ENCODE peak calls at places on chromosomes 16 and 17, in six cellular contexts. One of them, this sample, is unnamed.

GRCh38 chr16:23408242-23409201 is 44.5 kb downstream of the COG7 start:
- DNase-seq in fibroblast of lung: peak; percentile 74
- DNase-seq in H1: no peak
- DNase-seq in hepatocyte: peak; percentile 30
- DNase-seq in psoas muscle: peak; percentile 19
- DNase-seq in kidney: no peak
- DNase-seq in this sample: peak; percentile 86

GRCh38 chr17:32279933-32280716 is 14.5 kb downstream of the RHBDL3 start:
- DNase-seq in kidney: no peak
- DNase-seq in fibroblast of lung: no peak
- DNase-seq in hepatocyte: no peak
- DNase-seq in psoas muscle: no peak
- DNase-seq in H1: peak; percentile 80
- DNase-seq in this sample: no peak

GRCh38 chr16:89330177-89330856 is 112.8 kb downstream of the ZNF778 start:
- DNase-seq in fibroblast of lung: peak; percentile 78
- DNase-seq in psoas muscle: no peak
- DNase-seq in H1: no peak
- DNase-seq in kidney: peak; percentile 88
- DNase-seq in hepatocyte: no peak
- DNase-seq in this sample: no peak

GRCh38 chr17:60163108-60163784 is 13.5 kb downstream of the CA4 start:
- DNase-seq in hepatocyte: peak; percentile 8
- DNase-seq in psoas muscle: no peak
- DNase-seq in kidney: no peak
- DNase-seq in fibroblast of lung: no peak
- DNase-seq in H1: peak; percentile 59
- DNase-seq in this sample: no peak

GRCh38 chr17:36503456-36504155 is 17.1 kb downstream of the ZNHIT3 start:
- DNase-seq in hepatocyte: no peak
- DNase-seq in fibroblast of lung: no peak
- DNase-seq in kidney: peak; percentile 41
- DNase-seq in H1: no peak
- DNase-seq in psoas muscle: no peak
- DNase-seq in this sample: no peak

GRCh38 chr16:59665618-59666220 is 931.6 kb upstream of the GOT2 start:
- DNase-seq in hepatocyte: peak; percentile 5
- DNase-seq in psoas muscle: no peak
- DNase-seq in H1: no peak
- DNase-seq in kidney: no peak
- DNase-seq in fibroblast of lung: no peak
- DNase-seq in this sample: no peak

GRCh38 chr16:18803569-18804462 is 2.5 kb upstream of the ARL6IP1 start:
- DNase-seq in hepatocyte: no peak
- DNase-seq in psoas muscle: no peak
- DNase-seq in H1: no peak
- DNase-seq in fibroblast of lung: peak; percentile 65
- DNase-seq in kidney: no peak
- DNase-seq in this sample: no peak

GRCh38 chr17:27797390-27798091 is 2.8 kb downstream of the NOS2 start:
- DNase-seq in kidney: no peak
- DNase-seq in fibroblast of lung: no peak
- DNase-seq in psoas muscle: no peak
- DNase-seq in H1: peak; percentile 75
- DNase-seq in hepatocyte: peak; percentile 80
- DNase-seq in this sample: no peak

GRCh38 chr16:68197250-68197649 is 38.7 kb downstream of the ESRP2 start:
- DNase-seq in fibroblast of lung: peak; percentile 47
- DNase-seq in hepatocyte: no peak
- DNase-seq in psoas muscle: no peak
- DNase-seq in H1: no peak
- DNase-seq in kidney: no peak
- DNase-seq in this sample: no peak

GRCh38 chr16:11587643-11588247 is 1.0 kb upstream of the LITAF start:
- DNase-seq in H1: no peak
- DNase-seq in psoas muscle: no peak
- DNase-seq in fibroblast of lung: no peak
- DNase-seq in kidney: peak; percentile 68
- DNase-seq in hepatocyte: no peak
- DNase-seq in this sample: no peak

GRCh38 chr17:34307110-34307509 is 12.1 kb upstream of the CCL8 start:
- DNase-seq in kidney: no peak
- DNase-seq in psoas muscle: peak; percentile 40
- DNase-seq in hepatocyte: no peak
- DNase-seq in fibroblast of lung: no peak
- DNase-seq in H1: no peak
- DNase-seq in this sample: peak; percentile 78

GRCh38 chr16:78505544-78506371 is 406.3 kb downstream of the WWOX start:
- DNase-seq in fibroblast of lung: peak; percentile 25
- DNase-seq in hepatocyte: peak; percentile 23
- DNase-seq in kidney: peak; percentile 95
- DNase-seq in H1: peak; percentile 49
- DNase-seq in psoas muscle: peak; percentile 82
- DNase-seq in this sample: peak; percentile 92

DNA sequence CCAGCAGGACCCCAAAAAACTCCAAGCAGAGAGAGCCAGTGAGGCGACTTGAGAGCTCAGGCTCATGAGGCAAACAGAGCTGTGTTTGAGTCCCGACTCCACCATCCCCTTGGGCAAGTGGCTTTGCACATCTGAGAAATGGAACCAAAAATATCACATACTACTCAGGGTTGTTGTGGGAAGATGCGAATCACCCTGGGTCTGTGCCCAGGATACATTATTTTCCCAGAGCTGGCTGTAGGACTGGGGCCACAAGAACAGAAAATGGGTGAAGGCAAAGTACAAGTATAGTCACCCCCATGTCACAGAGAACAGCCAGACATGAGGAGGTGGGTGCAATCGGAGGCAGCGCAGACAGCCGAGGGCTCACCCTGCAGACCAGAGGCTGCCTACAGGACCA is 127.3 kb downstream of the GAS7 start:
- DNase-seq in psoas muscle: no peak
- DNase-seq in hepatocyte: no peak
- DNase-seq in fibroblast of lung: no peak
- DNase-seq in kidney: no peak
- DNase-seq in H1: no peak
- DNase-seq in this sample: no peak
- H3K27ac ChIP-seq in psoas muscle: no peak overlapping the region
- H3K27ac ChIP-seq in hepatocyte: no peak overlapping the region
- H3K27ac ChIP-seq in fibroblast of lung: no peak overlapping the region
- H3K27ac ChIP-seq in kidney: no peak overlapping the region
- H3K27ac ChIP-seq in H1: no peak overlapping the region
- H3K27ac ChIP-seq in this sample: no peak overlapping the region

DNA sequence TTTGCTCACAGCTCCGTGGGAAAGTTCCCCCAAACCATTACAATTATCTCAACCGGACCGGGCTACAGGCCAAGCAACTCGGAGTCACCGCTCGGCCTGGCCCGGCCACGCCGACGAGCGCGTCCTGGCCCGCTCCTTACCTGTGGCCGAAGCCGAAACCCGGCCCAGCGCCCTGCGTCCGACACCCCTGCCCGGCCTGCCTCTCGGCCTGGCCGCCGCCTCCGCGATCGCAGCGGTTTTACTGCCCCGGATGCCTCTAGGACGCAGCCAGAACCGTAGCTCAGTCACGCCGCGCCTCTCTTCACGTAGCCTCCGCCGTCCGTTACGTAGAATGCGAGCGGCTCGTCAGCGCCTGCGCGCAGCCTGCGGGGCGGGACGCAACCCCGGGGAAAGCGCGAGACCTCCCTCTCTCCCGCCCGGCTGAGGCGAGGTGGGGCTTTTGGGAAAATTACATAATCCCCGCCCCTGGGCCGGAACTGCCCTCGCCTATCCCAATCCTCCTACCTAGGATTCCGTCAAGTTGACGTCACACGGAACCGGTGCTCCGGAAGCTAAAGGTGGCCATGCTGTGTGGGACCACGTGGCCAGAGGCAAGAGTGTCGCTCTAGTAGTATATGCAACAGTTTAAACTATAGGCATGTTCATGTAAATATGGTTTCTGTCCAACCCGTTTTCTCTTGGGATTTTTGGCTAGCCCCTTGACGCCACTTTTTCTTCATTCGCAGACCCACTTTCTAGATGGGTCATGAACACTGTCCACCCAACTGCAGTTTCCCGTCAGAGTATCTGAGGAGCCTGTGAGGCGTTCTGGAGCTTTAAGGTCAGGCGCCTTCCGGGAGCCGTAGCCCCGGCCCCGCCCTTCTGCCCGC is at the start of gene CCDC47:
- DNase-seq in kidney: peak; percentile 99
- DNase-seq in fibroblast of lung: peak; percentile 99
- DNase-seq in hepatocyte: peak; percentile 99
- DNase-seq in psoas muscle: peak; percentile 98
- DNase-seq in H1: peak; percentile 97
- DNase-seq in this sample: peak; percentile 99
- H3K4me1 ChIP-seq in kidney: peaks cover 13% of the 10 kb centered on the region
- H3K4me1 ChIP-seq in fibroblast of lung: no peaks in the 10 kb centered on the region
- H3K4me1 ChIP-seq in hepatocyte: peaks cover 6% of the 10 kb centered on the region
- H3K4me1 ChIP-seq in psoas muscle: peaks cover 35% of the 10 kb centered on the region
- H3K4me1 ChIP-seq in H1: no peaks in the 10 kb centered on the region
- H3K4me1 ChIP-seq in this sample: peaks cover 4% of the 10 kb centered on the region

GRCh38 chr16:53967172-53967571 is 263.2 kb downstream of the FTO start:
- DNase-seq in psoas muscle: peak; percentile 17
- DNase-seq in H1: no peak
- DNase-seq in hepatocyte: no peak
- DNase-seq in kidney: no peak
- DNase-seq in fibroblast of lung: no peak
- DNase-seq in this sample: no peak

GRCh38 chr16:53968896-53969295 is 264.9 kb downstream of the FTO start:
- DNase-seq in hepatocyte: no peak
- DNase-seq in psoas muscle: no peak
- DNase-seq in kidney: no peak
- DNase-seq in fibroblast of lung: peak; percentile 17
- DNase-seq in H1: no peak
- DNase-seq in this sample: no peak

GRCh38 chr16:53964145-53964544 is 260.2 kb downstream of the FTO start:
- DNase-seq in kidney: no peak
- DNase-seq in fibroblast of lung: no peak
- DNase-seq in psoas muscle: no peak
- DNase-seq in H1: no peak
- DNase-seq in hepatocyte: no peak
- DNase-seq in this sample: no peak

GRCh38 chr16:53973021-53973420 is 269.1 kb downstream of the FTO start:
- DNase-seq in hepatocyte: no peak
- DNase-seq in psoas muscle: peak; percentile 22
- DNase-seq in fibroblast of lung: no peak
- DNase-seq in H1: no peak
- DNase-seq in kidney: no peak
- DNase-seq in this sample: no peak

GRCh38 chr16:53968454-53968853 is 264.5 kb downstream of the FTO start:
- DNase-seq in hepatocyte: no peak
- DNase-seq in H1: no peak
- DNase-seq in fibroblast of lung: peak; percentile 38
- DNase-seq in kidney: no peak
- DNase-seq in psoas muscle: no peak
- DNase-seq in this sample: no peak
- H3K27ac ChIP-seq in hepatocyte: no peak overlapping the region
- H3K27ac ChIP-seq in H1: no peak overlapping the region
- H3K27ac ChIP-seq in fibroblast of lung: no peak overlapping the region
- H3K27ac ChIP-seq in kidney: no peak overlapping the region
- H3K27ac ChIP-seq in psoas muscle: no peak overlapping the region
- H3K27ac ChIP-seq in this sample: no peak overlapping the region

DNA sequence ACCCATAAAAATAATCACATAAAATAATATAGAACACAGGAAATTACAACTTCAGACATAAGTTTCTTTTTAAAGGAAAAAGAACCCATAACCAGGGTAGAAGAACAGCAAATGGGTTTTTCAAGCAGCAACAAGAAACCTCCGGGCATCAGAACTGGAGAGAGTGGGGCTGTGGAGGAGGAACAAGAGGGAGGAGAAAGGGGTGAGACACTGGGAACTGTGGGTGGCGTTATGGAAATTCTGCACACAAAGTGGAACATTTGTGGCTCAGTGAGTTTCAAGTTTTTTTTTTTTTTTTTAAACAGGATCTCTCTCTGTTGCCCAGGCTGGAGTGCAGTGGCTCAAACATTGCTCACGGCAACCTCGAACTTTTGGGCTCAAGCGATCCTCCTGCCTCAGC is 22.6 kb downstream of the EMP2 start:
- DNase-seq in psoas muscle: no peak
- DNase-seq in hepatocyte: no peak
- DNase-seq in fibroblast of lung: no peak
- DNase-seq in H1: no peak
- DNase-seq in kidney: peak; percentile 20
- DNase-seq in this sample: no peak
- H3K4me1 ChIP-seq in psoas muscle: peaks cover 52% of the 10 kb centered on the region
- H3K4me1 ChIP-seq in hepatocyte: no peaks in the 10 kb centered on the region
- H3K4me1 ChIP-seq in fibroblast of lung: peaks cover 9% of the 10 kb centered on the region
- H3K4me1 ChIP-seq in H1: peaks cover 4% of the 10 kb centered on the region
- H3K4me1 ChIP-seq in kidney: peaks cover 6% of the 10 kb centered on the region
- H3K4me1 ChIP-seq in this sample: peaks cover 30% of the 10 kb centered on the region

GRCh38 chr16:87845807-87846619 is 23.3 kb downstream of the SLC7A5 start:
- DNase-seq in fibroblast of lung: no peak
- DNase-seq in kidney: no peak
- DNase-seq in psoas muscle: no peak
- DNase-seq in hepatocyte: no peak
- DNase-seq in H1: no peak
- DNase-seq in this sample: peak; percentile 80
- H3K27ac ChIP-seq in fibroblast of lung: no peak overlapping the region
- H3K27ac ChIP-seq in kidney: no peak overlapping the region
- H3K27ac ChIP-seq in psoas muscle: peak overlapping the region; percentile 81
- H3K27ac ChIP-seq in hepatocyte: no peak overlapping the region
- H3K27ac ChIP-seq in H1: no peak overlapping the region
- H3K27ac ChIP-seq in this sample: no peak overlapping the region

DNA sequence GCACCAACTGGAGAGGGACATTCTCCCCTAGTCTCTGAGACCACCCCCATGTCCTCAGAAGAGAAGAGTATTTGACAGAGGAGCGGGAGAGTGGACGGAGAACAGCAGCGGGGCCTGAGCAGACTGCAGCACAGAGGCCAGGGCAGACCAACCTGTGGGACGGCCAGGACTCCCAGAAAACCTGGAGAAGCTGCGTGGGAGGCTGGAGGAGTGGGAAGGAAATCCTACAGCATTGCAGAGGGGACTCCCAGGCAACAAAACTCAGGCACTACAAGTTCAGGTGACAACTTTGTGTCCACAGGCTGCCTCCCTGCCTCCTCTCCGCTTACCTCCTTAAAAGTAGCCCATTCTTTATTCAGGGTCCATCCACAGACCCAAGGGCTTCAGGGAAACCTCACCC is 29.9 kb downstream of the TK2 start:
- DNase-seq in H1: no peak
- DNase-seq in hepatocyte: no peak
- DNase-seq in fibroblast of lung: no peak
- DNase-seq in psoas muscle: no peak
- DNase-seq in kidney: no peak
- DNase-seq in this sample: no peak
- H3K4me1 ChIP-seq in H1: peaks cover 5% of the 10 kb centered on the region
- H3K4me1 ChIP-seq in hepatocyte: peaks cover 15% of the 10 kb centered on the region
- H3K4me1 ChIP-seq in fibroblast of lung: peaks cover 22% of the 10 kb centered on the region
- H3K4me1 ChIP-seq in psoas muscle: peaks cover 51% of the 10 kb centered on the region
- H3K4me1 ChIP-seq in kidney: peaks cover 39% of the 10 kb centered on the region
- H3K4me1 ChIP-seq in this sample: peaks cover 40% of the 10 kb centered on the region

This sample was measured in right cardiac atrium.